ENCODE peak calls at places on chromosome 15, in five cellular contexts. O, A, U, B and S are unnamed samples.

GRCh38 chr15:83970290-83970890 is 265.2 kb upstream of the GOLGA6L4 start:
- DNase-seq in U (no peak), O (no peak), B (no peak), A (no peak), S (no peak)

GRCh38 chr15:74835312-74835823 is 7.6 kb downstream of the ULK3 start:
- DNase-seq in B (peak; percentile 36), A (peak; percentile 82), U (peak; percentile 80), O (peak; percentile 77), S (no peak)

GRCh38 chr15:72009207-72009606 is 108.7 kb downstream of the MYO9A start:
- DNase-seq in A (peak; percentile 54), O (no peak), U (peak; percentile 40), B (no peak), S (no peak)

GRCh38 chr15:64502537-64502936 is 42.2 kb downstream of the ZNF609 start:
- DNase-seq in A (no peak), O (peak; percentile 8), B (peak; percentile 28), U (no peak), S (no peak)

GRCh38 chr15:57089815-57090214 is 171.4 kb downstream of the TCF12 start:
- DNase-seq in U (no peak), O (no peak), A (no peak), B (no peak), S (no peak)

GRCh38 chr15:72991026-72991425 is 61.2 kb upstream of the NEO1 start:
- DNase-seq in B (peak; percentile 40), A (no peak), U (no peak), O (no peak), S (no peak)

GRCh38 chr15:64166104-64166890 is 3.5 kb upstream of the PPIB start:
- DNase-seq in B (peak; percentile 35), U (no peak), A (no peak), O (no peak), S (no peak)

GRCh38 chr15:62935300-62936081 is 107.1 kb upstream of the TPM1 start:
- DNase-seq in A (no peak), U (no peak), O (no peak), B (no peak), S (no peak)

GRCh38 chr15:63554337-63554927 is 42.8 kb upstream of the FBXL22 start:
- DNase-seq in A (no peak), O (no peak), B (peak; percentile 27), U (no peak), S (no peak)

GRCh38 chr15:62999923-63000484 is 42.5 kb upstream of the TPM1 start:
- DNase-seq in U (no peak), O (no peak), A (no peak), B (no peak), S (no peak)

GRCh38 chr15:49881866-49882265 is 237.2 kb downstream of the ATP8B4 start:
- DNase-seq in B (no peak), A (no peak), O (no peak), U (no peak), S (no peak)

GRCh38 chr15:52068004-52068403 is 44.6 kb downstream of the BCL2L10 start:
- DNase-seq in O (no peak), A (no peak), B (peak; percentile 52), U (no peak), S (no peak)

GRCh38 chr15:48695088-48695834 is 49.8 kb upstream of the FBN1 start:
- DNase-seq in B (peak; percentile 94), O (peak; percentile 4), A (no peak), U (no peak), S (no peak)

GRCh38 chr15:34065941-34066340 is 26.9 kb upstream of the AVEN start:
- DNase-seq in A (no peak), U (no peak), O (no peak), B (no peak), S (no peak)

GRCh38 chr15:72380743-72381142 is 4.9 kb upstream of the HEXA start:
- DNase-seq in U (no peak), O (no peak), B (no peak), A (no peak), S (no peak)

GRCh38 chr15:37015025-37015424 is 85.3 kb downstream of the MEIS2 start:
- DNase-seq in A (no peak), B (no peak), U (no peak), O (peak; percentile 48), S (no peak)

GRCh38 chr15:77083381-77084160 is 12.7 kb upstream of the TSPAN3 start:
- DNase-seq in B (peak; percentile 15), A (peak; percentile 92), U (peak; percentile 93), O (peak; percentile 94), S (peak; percentile 89)

GRCh38 chr15:63504979-63505841 is 817 bp downstream of the USP3 start:
- DNase-seq in B (peak; percentile 51), A (peak; percentile 80), O (peak; percentile 63), U (peak; percentile 76), S (no peak)

GRCh38 chr15:35358824-35359223 is 187.1 kb downstream of the DPH6 start:
- DNase-seq in B (no peak), O (no peak), A (no peak), U (no peak), S (no peak)

GRCh38 chr15:62711691-62712454 is 330.7 kb upstream of the TPM1 start:
- DNase-seq in U (no peak), O (no peak), A (no peak), B (peak; percentile 51), S (no peak)

GRCh38 chr15:77538793-77539487 is 93.8 kb downstream of the LINGO1 start:
- DNase-seq in A (peak; percentile 92), B (no peak), U (peak; percentile 72), O (no peak), S (no peak)

GRCh38 chr15:80182611-80183210 is 29.9 kb downstream of the FAH start:
- DNase-seq in A (no peak), U (no peak), B (peak; percentile 89), O (no peak), S (no peak)

GRCh38 chr15:81113861-81114261 is 20.2 kb upstream of the CFAP161 start:
- DNase-seq in A (no peak), U (no peak), O (no peak), B (peak; percentile 87), S (no peak)

GRCh38 chr15:94168250-94168649 is 63.1 kb upstream of the MCTP2 start:
- DNase-seq in B (no peak), U (no peak), O (no peak), A (no peak), S (no peak)

GRCh38 chr15:73051811-73052678 is at the start of gene NEO1:
- DNase-seq in B (peak; percentile 70), O (peak; percentile 92), A (peak; percentile 94), U (peak; percentile 87), S (peak; percentile 87)

GRCh38 chr15:31016446-31016915 is 25.1 kb upstream of the MTMR10 start:
- DNase-seq in O (no peak), B (peak; percentile 83), A (no peak), U (no peak), S (no peak)
- H3K4me3 ChIP-seq in O (no peak overlapping the region), B (no peak overlapping the region), A (no peak overlapping the region), U (no peak overlapping the region), S (no peak overlapping the region)

GRCh38 chr15:101017041-101017754 is 98.0 kb downstream of the LRRK1 start:
- DNase-seq in U (peak; percentile 15), O (peak; percentile 39), B (peak; percentile 6), A (no peak), S (peak; percentile 62)
- TF ChIP-seq CTCF in U (no peak), O (peak; percentile 66), B (peak; percentile 25), A (no peak), S (no peak)

GRCh38 chr15:90915216-90915807 is 12.2 kb downstream of the MAN2A2 start:
- DNase-seq in B (no peak), O (no peak), U (no peak), A (no peak), S (no peak)
- H3K27ac ChIP-seq in B (peak overlapping the region; percentile 5), O (no peak overlapping the region), U (no peak overlapping the region), A (peak overlapping the region; percentile 51), S (no peak overlapping the region)

GRCh38 chr15:70267306-70267705 is 169.6 kb upstream of the TLE3 start:
- DNase-seq in A (no peak), U (no peak), O (no peak), B (no peak), S (no peak)

GRCh38 chr15:70269331-70269911 is 171.7 kb upstream of the TLE3 start:
- DNase-seq in A (no peak), U (no peak), O (no peak), B (no peak), S (no peak)

GRCh38 chr15:70266412-70267089 is 168.8 kb upstream of the TLE3 start:
- DNase-seq in B (no peak), A (peak; percentile 92), O (no peak), U (peak; percentile 42), S (peak; percentile 86)

GRCh38 chr15:70268698-70269251 is 171.1 kb upstream of the TLE3 start:
- DNase-seq in U (no peak), B (no peak), O (no peak), A (no peak), S (no peak)

GRCh38 chr15:70267879-70268278 is 170.2 kb upstream of the TLE3 start:
- DNase-seq in A (no peak), U (no peak), B (peak; percentile 15), O (no peak), S (no peak)
- H3K4me3 ChIP-seq in A (no peak overlapping the region), U (no peak overlapping the region), B (no peak overlapping the region), O (no peak overlapping the region), S (no peak overlapping the region)

DNA sequence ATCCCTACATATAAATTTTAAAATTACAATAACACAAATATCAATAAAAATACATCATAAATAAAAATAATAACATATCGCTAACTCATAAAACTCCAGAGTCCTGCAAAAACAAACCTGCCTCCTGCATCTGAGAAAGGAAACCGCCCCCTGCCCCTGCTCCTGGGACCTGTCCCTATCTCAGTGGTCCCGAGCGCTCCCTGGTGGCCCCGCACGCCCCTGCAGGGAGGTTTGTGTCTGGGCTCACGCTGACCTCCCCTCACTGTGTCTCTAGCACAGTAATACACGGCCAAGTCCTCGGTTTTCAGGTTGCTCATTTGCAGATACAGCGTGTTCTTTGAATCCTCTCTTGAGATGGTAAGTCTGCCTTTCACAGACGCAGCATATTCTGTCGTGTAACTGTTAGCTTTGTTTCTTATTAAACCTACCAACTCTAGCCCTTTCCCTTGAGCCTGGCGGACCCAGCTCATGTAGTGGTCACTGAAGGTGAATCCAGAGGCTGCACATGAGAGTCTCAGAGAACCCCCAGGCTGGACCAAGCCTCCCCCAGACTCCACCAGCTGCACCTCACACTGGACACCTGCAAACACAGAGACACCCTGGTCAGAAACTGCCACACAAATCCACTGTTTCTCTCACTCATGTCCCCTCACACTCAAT is 554.1 kb downstream of the GOLGA6L6 start:
- DNase-seq in A (no peak), B (no peak), U (no peak), O (no peak), S (no peak)
- TF ChIP-seq CTCF in A (no peak), B (no peak), U (no peak), O (no peak), S (no peak)

DNA sequence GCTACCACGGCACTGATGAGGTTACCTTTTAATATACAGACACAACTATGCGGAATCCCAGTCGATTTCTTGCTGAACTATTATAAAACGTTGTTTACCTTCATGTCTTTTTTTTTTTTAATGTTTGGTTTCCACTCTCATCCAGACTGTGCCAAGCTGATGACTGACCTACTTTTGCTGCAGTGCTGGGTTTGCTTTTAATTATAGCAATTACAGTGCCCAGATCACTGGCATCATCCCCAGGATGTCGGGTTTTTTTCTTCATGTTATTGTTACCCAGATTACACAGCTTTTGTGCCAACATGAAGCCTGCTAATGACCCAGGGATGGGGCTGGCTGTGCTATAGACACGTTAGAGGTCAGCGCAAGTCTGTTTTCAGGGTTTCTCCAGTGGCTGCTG is 294.0 kb upstream of the ATP10A start:
- DNase-seq in A (no peak), U (no peak), B (no peak), O (no peak), S (no peak)
- H3K27ac ChIP-seq in A (no peak overlapping the region), U (no peak overlapping the region), B (no peak overlapping the region), O (no peak overlapping the region), S (no peak overlapping the region)

GRCh38 chr15:70508561-70509281 is 254.6 kb downstream of the UACA start:
- DNase-seq in A (no peak), B (peak; percentile 88), O (peak; percentile 59), U (no peak), S (no peak)
- H3K4me3 ChIP-seq in A (no peak overlapping the region), B (no peak overlapping the region), O (no peak overlapping the region), U (no peak overlapping the region), S (no peak overlapping the region)